ENCODE peak calls at places on chromosomes 16 and 17, in ten cellular contexts. B is activated CD4-positive, CD25-positive, alpha-beta regulatory T cell treated with anti-CD3 and anti-CD28 coated beads, Interleukin-2, amount 50 U/mL, for 16 hours; L is activated naive CD4-positive, alpha-beta T cell; A is H54; W is sigmoid colon; J is lower leg skin; S is EL; M is IMR-90; O is GF-D8; E is GM23248. D is an unnamed sample.

GRCh38 chr17:72639711-72640110 is 452.8 kb downstream of the SLC39A11 start:
- DNase-seq in B (no peak), L (no peak), A (no peak), W (no peak), J (no peak), S (no peak), M (no peak), O (no peak), E (no peak), D (no peak)

GRCh38 chr17:50841949-50842354 is 6.6 kb downstream of the WFIKKN2 start:
- DNase-seq in B (no peak), L (peak), A (peak), W (no peak), J (peak), S (peak), M (peak), O (no peak), E (peak), D (no peak)

GRCh38 chr16:27107185-27107592 is 40.5 kb downstream of the C16orf82 start:
- DNase-seq in B (no peak), L (no peak), A (no peak), W (no peak), J (no peak), S (no peak), M (no peak), O (no peak), E (no peak), D (no peak)

GRCh38 chr16:477758-478157 is 49.8 kb upstream of the CAPN15 start:
- DNase-seq in B (no peak), L (no peak), A (peak), W (no peak), J (no peak), S (no peak), M (no peak), O (no peak), E (no peak), D (no peak)

GRCh38 chr16:87602821-87603683 is 744 bp downstream of the JPH3 start:
- DNase-seq in B (no peak), L (no peak), A (no peak), W (no peak), J (no peak), S (no peak), M (no peak), O (no peak), E (peak), D (no peak)

GRCh38 chr17:76204277-76204676 is 36.0 kb downstream of the RNF157 start:
- DNase-seq in B (no peak), L (no peak), A (peak), W (no peak), J (no peak), S (peak), M (peak), O (no peak), E (peak), D (no peak)

GRCh38 chr16:49014300-49015188 is 267.1 kb downstream of the CBLN1 start:
- DNase-seq in B (no peak), L (no peak), A (no peak), W (no peak), J (no peak), S (no peak), M (no peak), O (no peak), E (no peak), D (no peak)

GRCh38 chr16:67563708-67564468 is 1.6 kb downstream of the CTCF start:
- DNase-seq in B (no peak), L (no peak), A (no peak), W (peak), J (peak), S (peak), M (peak), O (peak), E (peak), D (peak)

GRCh38 chr17:336110-337021 is 16.2 kb downstream of the RPH3AL start:
- DNase-seq in B (no peak), L (no peak), A (no peak), W (peak), J (peak), S (no peak), M (no peak), O (no peak), E (no peak), D (no peak)

GRCh38 chr16:48050871-48051270 is 104.9 kb downstream of the ABCC12 start:
- DNase-seq in B (no peak), L (no peak), A (no peak), W (no peak), J (no peak), S (no peak), M (no peak), O (no peak), E (no peak), D (no peak)

GRCh38 chr17:7627250-7628121 is at the start of gene SAT2:
- DNase-seq in B (peak), L (peak), A (peak), W (peak), J (peak), S (peak), M (peak), O (peak), E (peak), D (no peak)

GRCh38 chr17:36608794-36609497 is 7.6 kb downstream of the MRM1 start:
- DNase-seq in B (no peak), L (no peak), A (no peak), W (no peak), J (no peak), S (peak), M (peak), O (no peak), E (peak), D (no peak)

GRCh38 chr17:42562845-42563509 is 1.0 kb downstream of the COASY start:
- DNase-seq in B (no peak), L (no peak), A (no peak), W (no peak), J (no peak), S (no peak), M (peak), O (no peak), E (no peak), D (no peak)

GRCh38 chr16:47358816-47359215 is 102.0 kb downstream of the ITFG1 start:
- DNase-seq in B (no peak), L (no peak), A (peak), W (no peak), J (no peak), S (peak), M (peak), O (no peak), E (peak), D (no peak)

GRCh38 chr17:13743906-13744305 is 142.2 kb upstream of the HS3ST3A1 start:
- DNase-seq in B (no peak), L (no peak), A (no peak), W (no peak), J (no peak), S (no peak), M (no peak), O (no peak), E (no peak), D (no peak)

D was measured in SIG-M5.